ENCODE peak calls at places on chromosomes 4 and X, in four cellular contexts. H is neural progenitor cell, D is GM23248, P is IMR-90. Y is an unnamed sample.
A peak's percentile ranks its signal among the peaks of the same experiment; 100 is the strongest.

GRCh38 chr4:157265281-157265680 is 44.8 kb downstream of the GRIA2 start:
- DNase-seq in P (no peak), D (no peak), H (peak; percentile 37), Y (no peak)

GRCh38 chrX:40388441-40388840 is 192.3 kb upstream of the ATP6AP2 start:
- DNase-seq in P (no peak), D (no peak), H (no peak), Y (no peak)

GRCh38 chr4:2936773-2937145 is 26.4 kb downstream of the NOP14 start:
- DNase-seq in H (no peak), D (peak; percentile 93), P (peak; percentile 58), Y (peak; percentile 65)

GRCh38 chr4:152180369-152180768 is 355.5 kb downstream of the FBXW7 start:
- DNase-seq in P (no peak), D (no peak), H (no peak), Y (no peak)

GRCh38 chr4:39975488-39976089 is 2.1 kb downstream of the PDS5A start:
- DNase-seq in P (peak; percentile 86), D (peak; percentile 57), H (no peak), Y (peak; percentile 87)

GRCh38 chr4:177367336-177367735 is 57.7 kb downstream of the NEIL3 start:
- DNase-seq in D (peak; percentile 41), H (peak; percentile 48), P (peak; percentile 52), Y (peak; percentile 16)

GRCh38 chrX:19860571-19860970 is 26.8 kb downstream of the SH3KBP1 start:
- DNase-seq in H (no peak), P (no peak), D (no peak), Y (no peak)

GRCh38 chr4:17009871-17010367 is 111.5 kb upstream of the LDB2 start:
- DNase-seq in D (no peak), P (no peak), H (no peak), Y (no peak)

GRCh38 chr4:128288689-128289106 is 1.1 kb upstream of the PGRMC2 start:
- DNase-seq in H (peak; percentile 52), P (peak; percentile 56), D (no peak), Y (peak; percentile 47)

GRCh38 chr4:76634239-76634638 is 199.2 kb downstream of the SHROOM3 start:
- DNase-seq in D (peak; percentile 84), H (no peak), P (peak; percentile 65), Y (peak; percentile 88)

GRCh38 chr4:82745173-82745842 is 53.3 kb downstream of the SCD5 start:
- DNase-seq in H (peak; percentile 67), P (peak; percentile 77), D (peak; percentile 79), Y (peak; percentile 33)

GRCh38 chr4:32172761-32173160 is 1452.6 kb downstream of the PCDH7 start:
- DNase-seq in H (no peak), P (peak; percentile 21), D (no peak), Y (no peak)

GRCh38 chr4:138891610-138892009 is 124.0 kb upstream of the NOCT start:
- DNase-seq in P (no peak), H (no peak), D (peak; percentile 53), Y (no peak)

GRCh38 chr4:56728512-56728911 is 47.4 kb upstream of the HOPX start:
- DNase-seq in H (no peak), D (peak; percentile 83), P (peak; percentile 92), Y (peak; percentile 99)

GRCh38 chr4:102217775-102218174 is 127.5 kb downstream of the SLC39A8 start:
- DNase-seq in P (no peak), H (no peak), D (peak; percentile 1), Y (no peak)

GRCh38 chrX:45850775-45851433 is 650.2 kb upstream of the DIPK2B start:
- DNase-seq in P (peak; percentile 28), D (peak; percentile 60), H (peak; percentile 63), Y (peak; percentile 51)

GRCh38 chrX:87409113-87409841 is 108.3 kb upstream of the KLHL4 start:
- DNase-seq in D (peak; percentile 3), P (peak; percentile 24), H (no peak), Y (peak; percentile 85)

GRCh38 chrX:107978707-107979307 is 3.4 kb downstream of the TEX13B start:
- DNase-seq in D (peak; percentile 49), P (peak; percentile 19), H (peak; percentile 62), Y (peak; percentile 37)

GRCh38 chrX:153226344-153227190 is 47.5 kb downstream of the MAGEA1 start:
- DNase-seq in P (peak; percentile 2), D (peak; percentile 58), H (peak; percentile 95), Y (peak; percentile 57)

GRCh38 chr4:181870326-181870725 is 372.9 kb upstream of the TENM3 start:
- DNase-seq in D (no peak), H (no peak), P (peak; percentile 79), Y (no peak)

GRCh38 chr4:76781698-76782595 is 116.0 kb downstream of the SOWAHB start:
- DNase-seq in P (peak; percentile 98), D (peak; percentile 97), H (no peak), Y (peak; percentile 99)

GRCh38 chrX:133633162-133633561 is 217.9 kb upstream of the GPC4 start:
- DNase-seq in D (peak; percentile 20), H (no peak), P (no peak), Y (no peak)

DNA sequence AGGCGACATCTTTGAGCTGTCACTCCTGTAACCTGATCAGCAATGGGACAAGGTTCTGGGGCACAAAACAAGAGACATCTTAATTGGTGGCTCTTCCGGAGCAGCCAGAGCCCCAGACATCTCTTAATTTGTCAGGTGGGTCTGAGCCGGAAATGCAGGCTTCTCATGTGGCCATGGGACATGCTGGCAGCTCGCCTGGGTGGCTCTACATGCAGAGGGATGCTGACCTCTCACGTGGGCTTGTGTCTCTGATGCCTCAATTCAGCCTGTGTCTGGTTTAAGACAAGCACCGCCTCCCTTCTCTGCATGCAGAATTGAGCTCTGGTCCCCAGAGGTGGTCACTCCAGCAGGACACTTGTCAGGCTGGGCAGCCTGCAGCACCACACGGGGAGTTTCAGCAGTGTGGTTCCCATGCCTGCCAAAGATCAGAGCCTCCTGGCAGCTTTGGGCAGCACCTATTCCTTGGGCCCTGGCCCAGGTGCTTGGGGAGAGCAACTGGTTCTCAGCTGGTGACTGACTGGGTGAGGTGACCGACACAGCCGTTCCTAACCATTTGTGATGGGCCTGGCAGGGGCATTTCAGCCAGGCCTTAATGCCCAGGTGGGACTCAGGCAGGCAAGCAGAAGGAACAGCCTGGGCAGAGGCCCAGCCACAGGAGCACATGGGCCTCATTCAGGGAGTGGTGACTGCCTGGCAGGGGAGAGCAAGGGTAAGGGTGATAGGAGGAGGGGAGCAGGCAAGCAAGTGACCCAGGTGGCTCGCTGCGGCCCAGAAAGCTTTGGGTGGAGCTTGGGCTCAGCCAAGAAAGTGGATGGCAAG is 53.4 kb downstream of the HMX1 start:
- DNase-seq in H (peak; percentile 13), P (no peak), D (no peak), Y (no peak)
- H3K9ac ChIP-seq in H (no peak overlapping the region), P (no peak overlapping the region), D (no peak overlapping the region), Y (no peak overlapping the region)

DNA sequence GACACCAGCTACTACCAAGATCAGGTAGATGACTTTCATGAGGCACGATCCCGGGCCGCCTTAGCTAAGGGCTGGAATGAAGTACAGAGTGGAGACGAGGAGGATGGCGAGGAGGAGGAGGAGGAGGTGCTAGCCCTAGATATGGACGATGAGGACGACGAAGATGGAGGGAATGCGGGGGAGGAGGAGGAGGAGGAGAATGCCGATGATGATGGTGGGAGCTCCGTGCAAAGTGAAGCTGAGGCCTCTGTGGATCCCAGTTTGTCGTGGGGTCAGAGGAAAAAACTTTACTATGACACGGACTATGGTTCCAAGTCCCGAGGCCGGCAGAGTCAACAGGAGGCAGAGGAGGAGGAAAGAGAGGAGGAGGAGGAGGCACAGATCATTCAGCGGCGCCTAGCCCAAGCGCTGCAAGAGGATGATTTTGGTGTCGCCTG is 481 bp downstream of the UTP3 start:
- DNase-seq in P (no peak), H (peak; percentile 17), D (peak; percentile 54), Y (no peak)
- H2AFZ ChIP-seq in P (peak overlapping the region; percentile 99), H (peak overlapping the region; percentile 68), D (peak overlapping the region; percentile 99), Y (peak overlapping the region; percentile 49)

GRCh38 chrX:136778914-136779313 is 1.8 kb downstream of the ARHGEF6 start:
- DNase-seq in P (no peak), H (no peak), D (no peak), Y (no peak)

GRCh38 chrX:136781180-136781797 is 557 bp upstream of the ARHGEF6 start:
- DNase-seq in P (no peak), H (no peak), D (peak; percentile 74), Y (peak; percentile 12)

GRCh38 chrX:136779346-136779781 is 1.4 kb downstream of the ARHGEF6 start:
- DNase-seq in P (no peak), H (no peak), D (peak; percentile 9), Y (no peak)

GRCh38 chrX:136780241-136780640 is 491 bp downstream of the ARHGEF6 start:
- DNase-seq in H (no peak), P (no peak), D (peak; percentile 6), Y (no peak)

DNA sequence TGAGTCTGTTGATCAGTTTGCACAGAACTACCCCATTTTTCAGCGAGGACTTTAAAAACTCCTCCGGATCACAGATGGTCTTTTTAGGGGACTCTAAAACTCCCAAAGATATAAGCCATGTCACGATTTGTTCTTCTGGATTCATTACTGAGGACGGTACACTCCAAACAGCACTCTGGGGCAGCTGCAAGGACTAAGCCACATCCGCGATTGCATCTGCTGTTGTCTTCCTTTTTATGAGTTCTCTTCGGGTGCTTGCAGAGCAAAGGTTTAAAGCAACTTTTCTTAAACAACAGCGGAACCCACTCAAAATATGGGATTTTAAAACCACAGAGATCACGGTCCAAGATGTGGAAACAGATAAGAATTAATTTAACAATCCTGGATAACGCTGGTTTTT is at the start of gene ARHGEF6:
- DNase-seq in D (peak; percentile 49), P (no peak), H (no peak), Y (no peak)
- H3K9ac ChIP-seq in D (peak within 1 kb of the TSS; percentile 74), P (no peak within 1 kb of the TSS), H (no peak within 1 kb of the TSS), Y (peak within 1 kb of the TSS; percentile 72)

GRCh38 chr4:13647012-13647411 is 19.5 kb upstream of the BOD1L1 start:
- DNase-seq in D (no peak), H (no peak), P (no peak), Y (no peak)
- H2AFZ ChIP-seq in D (no peak overlapping the region), H (no peak overlapping the region), P (peak overlapping the region; percentile 87), Y (no peak overlapping the region)

GRCh38 chrX:136210806-136211205 is 40.4 kb downstream of the MAP7D3 start:
- DNase-seq in D (no peak), H (no peak), P (no peak), Y (no peak)
- H3K9ac ChIP-seq in D (no peak overlapping the region), H (no peak overlapping the region), P (no peak overlapping the region), Y (peak overlapping the region; percentile 51)

DNA sequence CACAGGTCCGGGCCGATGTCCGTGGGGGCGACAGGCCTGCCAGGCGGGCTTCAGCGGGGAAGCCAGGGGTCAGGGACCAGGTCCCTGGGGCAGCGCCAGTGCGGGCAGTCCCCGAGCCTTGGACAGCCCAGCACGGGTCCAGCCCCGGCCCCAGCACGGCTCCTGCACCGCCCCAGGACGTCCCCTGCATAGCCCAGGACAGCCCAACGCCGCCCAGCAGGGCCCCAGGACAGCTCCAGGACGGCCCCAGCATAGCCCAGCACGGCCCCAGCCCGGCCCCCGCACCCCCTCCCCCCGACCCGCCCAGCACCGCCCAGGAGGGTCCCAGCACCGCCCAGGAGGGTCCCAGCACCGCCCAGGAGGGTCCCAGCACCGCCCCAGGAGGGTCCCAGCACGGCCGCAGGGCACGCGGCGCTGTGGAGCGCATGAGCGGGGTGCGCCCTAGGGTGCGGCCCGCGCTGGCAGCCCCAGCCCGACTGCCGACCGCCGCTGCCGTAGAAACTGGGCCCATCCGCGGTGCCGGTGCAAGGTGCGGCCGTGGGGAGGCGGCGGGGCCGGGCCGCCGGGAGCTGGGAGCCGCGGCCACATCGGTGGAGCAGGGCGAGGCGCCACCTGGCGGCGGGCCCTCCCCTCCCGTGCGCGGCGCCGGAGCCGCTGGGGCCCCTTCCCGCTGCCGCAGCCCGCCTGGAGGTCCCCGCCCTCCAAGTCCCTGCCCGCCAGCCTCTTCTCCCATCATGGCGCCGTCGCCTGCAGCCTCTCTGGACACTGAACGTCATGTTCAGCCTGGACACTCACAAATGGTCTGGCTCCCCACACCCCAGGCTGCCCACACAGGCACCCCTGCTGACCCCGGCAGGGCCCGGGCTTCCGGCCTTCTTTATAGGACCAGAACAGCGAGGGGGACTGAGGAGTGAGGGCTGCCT is 106.8 kb upstream of the NKX1-1 start:
- DNase-seq in P (no peak), H (peak; percentile 89), D (peak; percentile 52), Y (peak; percentile 6)
- H2AFZ ChIP-seq in P (peak overlapping the region; percentile 46), H (peak overlapping the region; percentile 93), D (no peak overlapping the region), Y (peak overlapping the region; percentile 44)